ENCODE peak calls at places on chromosomes 7 and 10, in seven cellular contexts. D, S, A, Y, H, W and T are unnamed samples.

GRCh38 chr10:77315511-77316129 is 322.0 kb downstream of the KCNMA1 start:
- DNase-seq in S (no peak), H (no peak), Y (no peak), W (no peak), A (no peak), D (no peak), T (no peak)

GRCh38 chr10:24556137-24556536 is 167.6 kb downstream of the ARHGAP21 start:
- DNase-seq in S (no peak), W (no peak), D (no peak), A (no peak), H (no peak), Y (no peak), T (no peak)

GRCh38 chr7:104643587-104644217 is 315.3 kb downstream of the LHFPL3 start:
- DNase-seq in A (no peak), Y (no peak), S (no peak), H (no peak), W (peak; percentile 64), D (no peak), T (no peak)

GRCh38 chr7:13989138-13989943 is at the start of gene ETV1:
- DNase-seq in H (peak; percentile 54), S (no peak), A (peak; percentile 75), D (peak; percentile 74), W (peak; percentile 96), Y (peak; percentile 63), T (peak; percentile 65)

GRCh38 chr7:2416659-2417058 is 13.2 kb downstream of the CHST12 start:
- DNase-seq in A (no peak), Y (no peak), D (no peak), H (no peak), S (no peak), W (no peak), T (no peak)

GRCh38 chr10:96370575-96371157 is 11.9 kb upstream of the OPALIN start:
- DNase-seq in W (peak; percentile 69), Y (peak; percentile 25), S (no peak), A (no peak), D (peak; percentile 51), H (no peak), T (peak; percentile 31)

GRCh38 chr10:113111900-113112853 is 162.1 kb downstream of the TCF7L2 start:
- DNase-seq in W (no peak), H (no peak), S (no peak), A (no peak), D (no peak), Y (no peak), T (peak; percentile 88)

GRCh38 chr7:12731214-12731656 is 43.8 kb downstream of the ARL4A start:
- DNase-seq in Y (no peak), D (no peak), H (no peak), W (no peak), A (no peak), S (no peak), T (peak; percentile 26)

GRCh38 chr7:115864082-115864481 is 166.5 kb downstream of the TFEC start:
- DNase-seq in H (no peak), S (no peak), W (no peak), A (no peak), D (no peak), Y (no peak), T (no peak)

GRCh38 chr10:92692697-92693533 is 3.2 kb downstream of the HHEX start:
- DNase-seq in H (no peak), D (no peak), A (no peak), W (no peak), Y (no peak), S (no peak), T (no peak)
- H3K27me3 ChIP-seq in H (peaks cover 60% of the 10 kb centered on the region), D (peaks cover 6% of the 10 kb centered on the region), A (no peaks in the 10 kb centered on the region), W (peaks cover 100% of the 10 kb centered on the region), Y (peaks cover 100% of the 10 kb centered on the region), S (no peaks in the 10 kb centered on the region), T (no peaks in the 10 kb centered on the region)

GRCh38 chr7:30451539-30452277 is 26.9 kb downstream of the NOD1 start:
- DNase-seq in A (no peak), W (no peak), H (no peak), S (no peak), Y (no peak), D (no peak), T (no peak)
- H3K4me3 ChIP-seq in A (no peak overlapping the region), W (no peak overlapping the region), H (no peak overlapping the region), S (no peak overlapping the region), Y (no peak overlapping the region), D (no peak overlapping the region), T (no peak overlapping the region)

GRCh38 chr7:110857106-110857505 is 233.8 kb upstream of the LRRN3 start:
- DNase-seq in Y (no peak), D (no peak), A (no peak), S (no peak), H (no peak), W (no peak), T (no peak)
- H3K9me3 ChIP-seq in Y (no peaks in the 10 kb centered on the region), D (no peaks in the 10 kb centered on the region), A (no peaks in the 10 kb centered on the region), S (no peaks in the 10 kb centered on the region), H (no peaks in the 10 kb centered on the region), W (no peaks in the 10 kb centered on the region), T (no peaks in the 10 kb centered on the region)

DNA sequence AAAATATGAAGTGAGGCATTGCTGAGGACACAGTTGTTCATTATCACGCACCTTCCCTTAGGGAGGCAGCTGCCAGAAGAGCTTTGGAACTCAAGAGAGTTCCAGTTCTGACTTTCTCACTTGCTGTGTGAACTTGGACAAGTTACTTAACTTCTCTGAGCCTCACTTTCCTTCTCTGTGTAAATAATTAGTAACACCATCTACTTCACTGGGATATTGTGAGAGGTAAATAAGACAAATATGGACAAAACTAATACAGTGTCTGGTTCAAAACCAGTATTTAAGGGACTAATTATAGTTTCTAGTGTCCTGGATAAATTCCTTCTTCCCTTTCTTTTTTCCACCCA is 6.3 kb upstream of the SLC13A4 start:
- DNase-seq in A (no peak), D (no peak), S (no peak), Y (no peak), H (no peak), W (no peak), T (no peak)
- H3K27me3 ChIP-seq in A (no peaks in the 10 kb centered on the region), D (no peaks in the 10 kb centered on the region), S (no peaks in the 10 kb centered on the region), Y (no peaks in the 10 kb centered on the region), H (no peaks in the 10 kb centered on the region), W (no peaks in the 10 kb centered on the region), T (no peaks in the 10 kb centered on the region)

GRCh38 chr7:7820409-7820808 is 102.0 kb upstream of the RPA3 start:
- DNase-seq in D (no peak), H (no peak), W (peak; percentile 31), S (no peak), Y (no peak), A (no peak), T (no peak)
- H3K4me3 ChIP-seq in D (no peak overlapping the region), H (no peak overlapping the region), W (no peak overlapping the region), S (no peak overlapping the region), Y (no peak overlapping the region), A (no peak overlapping the region), T (no peak overlapping the region)

GRCh38 chr10:21826725-21827124 is 176.8 kb downstream of the DNAJC1 start:
- DNase-seq in D (no peak), Y (no peak), A (no peak), W (no peak), H (no peak), S (no peak), T (no peak)
- H3K9me3 ChIP-seq in D (peaks cover 6% of the 10 kb centered on the region), Y (peaks cover 72% of the 10 kb centered on the region), A (peaks cover 52% of the 10 kb centered on the region), W (peaks cover 36% of the 10 kb centered on the region), H (no peaks in the 10 kb centered on the region), S (peaks cover 17% of the 10 kb centered on the region), T (peaks cover 15% of the 10 kb centered on the region)

GRCh38 chr7:45217358-45217757 is 59.8 kb downstream of the RAMP3 start:
- DNase-seq in H (no peak), D (no peak), W (peak; percentile 56), Y (no peak), A (peak; percentile 73), S (no peak), T (peak; percentile 17)
- H3K27me3 ChIP-seq in H (peaks cover 12% of the 10 kb centered on the region), D (no peaks in the 10 kb centered on the region), W (no peaks in the 10 kb centered on the region), Y (peaks cover 64% of the 10 kb centered on the region), A (no peaks in the 10 kb centered on the region), S (peaks cover 24% of the 10 kb centered on the region), T (peaks cover 11% of the 10 kb centered on the region)

DNA sequence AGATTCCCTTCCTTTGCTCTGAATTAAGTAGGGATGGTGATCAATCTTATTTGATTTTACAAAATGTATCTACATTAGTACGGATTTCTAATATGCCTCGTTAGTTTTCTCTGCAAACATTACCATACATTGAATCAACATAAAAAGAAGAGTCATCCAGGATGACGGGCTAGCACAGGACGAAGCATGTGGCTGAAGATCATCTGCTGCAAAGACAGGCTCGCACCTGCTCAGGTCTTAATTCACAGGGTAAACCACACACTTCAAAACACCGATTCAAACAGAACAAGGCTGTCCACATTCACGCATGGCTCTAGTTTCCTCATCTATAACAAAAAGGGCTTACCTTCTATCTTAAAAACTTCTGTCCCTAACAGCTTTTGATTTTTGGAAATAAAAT is 323.0 kb downstream of the PARD3 start:
- DNase-seq in S (no peak), A (no peak), Y (no peak), D (no peak), H (no peak), W (no peak), T (no peak)
- H3K4me3 ChIP-seq in S (no peak overlapping the region), A (no peak overlapping the region), Y (no peak overlapping the region), D (no peak overlapping the region), H (no peak overlapping the region), W (no peak overlapping the region), T (no peak overlapping the region)

GRCh38 chr7:54802114-54802513 is 43.1 kb upstream of the SEC61G start:
- DNase-seq in H (no peak), A (no peak), S (no peak), W (no peak), D (no peak), Y (no peak), T (no peak)
- H3K9me3 ChIP-seq in H (no peaks in the 10 kb centered on the region), A (no peaks in the 10 kb centered on the region), S (peaks cover 10% of the 10 kb centered on the region), W (no peaks in the 10 kb centered on the region), D (no peaks in the 10 kb centered on the region), Y (no peaks in the 10 kb centered on the region), T (no peaks in the 10 kb centered on the region)

GRCh38 chr10:48694371-48695030 is 9.8 kb downstream of the WDFY4 start:
- DNase-seq in S (no peak), Y (no peak), D (no peak), W (no peak), A (no peak), H (no peak), T (no peak)

GRCh38 chr10:48691812-48692528 is 7.3 kb downstream of the WDFY4 start:
- DNase-seq in D (no peak), H (no peak), Y (no peak), S (no peak), A (no peak), W (no peak), T (no peak)

GRCh38 chr10:48690791-48691660 is 6.4 kb downstream of the WDFY4 start:
- DNase-seq in D (no peak), A (no peak), S (no peak), W (no peak), H (no peak), Y (no peak), T (no peak)

GRCh38 chr10:48692748-48693147 is 8.1 kb downstream of the WDFY4 start:
- DNase-seq in D (no peak), S (no peak), Y (no peak), A (no peak), H (no peak), W (no peak), T (no peak)

DNA sequence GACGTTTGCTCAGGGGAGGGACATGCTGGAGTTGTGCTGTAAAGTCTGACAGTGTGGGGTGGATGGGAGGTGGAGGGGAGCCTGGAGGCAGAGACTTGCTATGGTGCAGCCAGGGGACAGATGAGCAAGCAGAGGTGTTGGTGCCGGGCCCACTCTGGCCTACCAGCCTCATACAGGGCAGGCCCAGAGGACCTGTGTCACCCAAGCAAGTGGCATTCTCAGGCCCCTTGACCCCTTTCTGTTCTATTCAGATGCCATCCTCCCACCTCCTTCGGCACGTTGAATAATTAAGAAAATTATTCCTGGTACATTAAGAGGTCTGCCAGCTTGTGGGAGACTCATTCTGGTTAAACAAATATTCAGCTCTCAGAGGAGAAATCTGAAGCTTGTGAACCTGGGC is 8.5 kb downstream of the WDFY4 start:
- DNase-seq in Y (no peak), A (no peak), S (no peak), D (no peak), W (no peak), H (no peak), T (no peak)
- H3K27me3 ChIP-seq in Y (no peaks in the 10 kb centered on the region), A (no peaks in the 10 kb centered on the region), S (peaks cover 6% of the 10 kb centered on the region), D (no peaks in the 10 kb centered on the region), W (no peaks in the 10 kb centered on the region), H (no peaks in the 10 kb centered on the region), T (no peaks in the 10 kb centered on the region)